ENCODE peak calls at places on chromosomes 5 and 9, in six cellular contexts. L, Y, X, D, K and O are unnamed samples. For H3K4me1, the result is how much of the 10 kb centered on the place peaks cover.

GRCh38 chr9:12511726-12512125 is 181.5 kb upstream of the TYRP1 start:
- DNase-seq in L (no peak), Y (no peak), X (no peak), D (no peak), K (no peak), O (no peak)

GRCh38 chr9:79155308-79155707 is 416.5 kb upstream of the TLE4 start:
- DNase-seq in L (no peak), Y (no peak), X (no peak), D (peak), K (no peak), O (no peak)

GRCh38 chr5:130747556-130747955 is 417.5 kb downstream of the HINT1 start:
- DNase-seq in L (no peak), Y (no peak), X (no peak), D (no peak), K (no peak), O (no peak)

GRCh38 chr5:73764586-73764985 is 138.6 kb downstream of the ARHGEF28 start:
- DNase-seq in L (no peak), Y (peak), X (no peak), D (no peak), K (no peak), O (no peak)

GRCh38 chr5:133840168-133840567 is 128.3 kb downstream of the C5orf15 start:
- DNase-seq in L (no peak), Y (no peak), X (no peak), D (no peak), K (no peak), O (no peak)

GRCh38 chr5:169006878-169007790 is 293.8 kb downstream of the SLIT3 start:
- DNase-seq in L (no peak), Y (no peak), X (no peak), D (peak), K (no peak), O (no peak)

GRCh38 chr5:54518146-54519082 is 855 bp downstream of the SNX18 start:
- DNase-seq in L (no peak), Y (peak), X (peak), D (peak), K (peak), O (peak)

GRCh38 chr9:136373300-136374182 is at the start of gene CARD9:
- DNase-seq in L (no peak), Y (no peak), X (peak), D (no peak), K (no peak), O (peak)

GRCh38 chr9:130348341-130348740 is 82.8 kb downstream of the HMCN2 start:
- DNase-seq in L (no peak), Y (no peak), X (no peak), D (no peak), K (no peak), O (peak)

GRCh38 chr5:20266068-20266467 is 278.1 kb upstream of the CDH18 start:
- DNase-seq in L (no peak), Y (no peak), X (no peak), D (no peak), K (no peak), O (no peak)

GRCh38 chr5:151492729-151493128 is 45.3 kb downstream of the SLC36A1 start:
- DNase-seq in L (no peak), Y (peak), X (peak), D (peak), K (no peak), O (no peak)

GRCh38 chr5:7000316-7000715 is 287.1 kb downstream of the TENT4A start:
- DNase-seq in L (no peak), Y (no peak), X (no peak), D (no peak), K (no peak), O (no peak)

GRCh38 chr5:83827111-83827541 is 106.5 kb upstream of the HAPLN1 start:
- DNase-seq in L (no peak), Y (peak), X (no peak), D (no peak), K (no peak), O (no peak)

GRCh38 chr5:137192293-137192743 is 306.8 kb downstream of the SPOCK1 start:
- DNase-seq in L (no peak), Y (peak), X (peak), D (no peak), K (no peak), O (no peak)

GRCh38 chr5:107217721-107218130 is 453.0 kb downstream of the EFNA5 start:
- DNase-seq in L (no peak), Y (no peak), X (no peak), D (no peak), K (no peak), O (no peak)

GRCh38 chr5:83509535-83509934 is 38.0 kb downstream of the VCAN start:
- DNase-seq in L (no peak), Y (peak), X (no peak), D (peak), K (no peak), O (peak)

GRCh38 chr9:84670106-84670800 is 724 bp downstream of the NTRK2 start:
- DNase-seq in L (no peak), Y (no peak), X (no peak), D (peak), K (no peak), O (no peak)

GRCh38 chr9:93064392-93065124 is 6.1 kb downstream of the SUSD3 start:
- DNase-seq in L (peak), Y (no peak), X (no peak), D (peak), K (peak), O (no peak)

GRCh38 chr5:76402251-76402879 is 720 bp upstream of the IQGAP2 start:
- DNase-seq in L (peak), Y (no peak), X (peak), D (peak), K (peak), O (peak)

GRCh38 chr9:90165281-90165680 is 477.3 kb downstream of the DIRAS2 start:
- DNase-seq in L (no peak), Y (no peak), X (no peak), D (no peak), K (peak), O (no peak)

DNA sequence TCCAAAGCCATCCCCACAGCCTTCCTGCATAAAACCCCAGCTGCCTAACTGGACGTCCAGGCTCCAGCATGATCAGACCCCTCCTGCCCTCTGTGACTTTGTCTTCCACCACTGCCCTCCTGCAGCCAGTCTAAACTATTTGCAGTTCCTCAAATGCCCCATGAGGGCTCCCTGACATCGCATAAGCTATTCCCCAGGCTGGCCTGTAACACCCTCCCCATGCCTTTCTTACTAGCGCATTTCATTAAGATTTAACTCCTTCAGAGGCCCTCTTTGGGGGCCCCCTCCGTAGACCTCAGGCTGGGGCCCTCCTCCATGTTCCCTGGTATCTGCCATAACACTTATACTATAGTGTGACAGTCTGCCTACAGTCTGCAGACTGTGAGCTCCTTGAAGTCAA is 15.5 kb upstream of the SMIM23 start:
- DNase-seq in L (no peak), Y (no peak), X (no peak), D (peak), K (no peak), O (no peak)
- H3K27ac ChIP-seq in L (no peak), Y (no peak), X (no peak), D (no peak), K (no peak), O (no peak)

GRCh38 chr5:150022163-150022540 is 21.6 kb downstream of the HMGXB3 start:
- DNase-seq in L (no peak), Y (peak), X (peak), D (no peak), K (no peak), O (no peak)
- H3K4me1 ChIP-seq in L (under half), Y (under half), X (under half), D (under half), K (under half), O (under half)

GRCh38 chr9:134436926-134437325 is 110.7 kb downstream of the RXRA start:
- DNase-seq in L (no peak), Y (no peak), X (peak), D (no peak), K (no peak), O (no peak)
- H3K27ac ChIP-seq in L (no peak), Y (no peak), X (no peak), D (no peak), K (no peak), O (peak)

GRCh38 chr9:76703270-76703669 is 61.0 kb upstream of the PCA3 start:
- DNase-seq in L (no peak), Y (no peak), X (no peak), D (no peak), K (no peak), O (no peak)
- H3K4me1 ChIP-seq in L (under half), Y (under half), X (under half), D (under half), K (under half), O (under half)

GRCh38 chr5:153362026-153362425 is 128.4 kb upstream of the GRIA1 start:
- DNase-seq in L (no peak), Y (no peak), X (no peak), D (no peak), K (no peak), O (no peak)
- H3K27ac ChIP-seq in L (no peak), Y (no peak), X (no peak), D (no peak), K (no peak), O (no peak)

DNA sequence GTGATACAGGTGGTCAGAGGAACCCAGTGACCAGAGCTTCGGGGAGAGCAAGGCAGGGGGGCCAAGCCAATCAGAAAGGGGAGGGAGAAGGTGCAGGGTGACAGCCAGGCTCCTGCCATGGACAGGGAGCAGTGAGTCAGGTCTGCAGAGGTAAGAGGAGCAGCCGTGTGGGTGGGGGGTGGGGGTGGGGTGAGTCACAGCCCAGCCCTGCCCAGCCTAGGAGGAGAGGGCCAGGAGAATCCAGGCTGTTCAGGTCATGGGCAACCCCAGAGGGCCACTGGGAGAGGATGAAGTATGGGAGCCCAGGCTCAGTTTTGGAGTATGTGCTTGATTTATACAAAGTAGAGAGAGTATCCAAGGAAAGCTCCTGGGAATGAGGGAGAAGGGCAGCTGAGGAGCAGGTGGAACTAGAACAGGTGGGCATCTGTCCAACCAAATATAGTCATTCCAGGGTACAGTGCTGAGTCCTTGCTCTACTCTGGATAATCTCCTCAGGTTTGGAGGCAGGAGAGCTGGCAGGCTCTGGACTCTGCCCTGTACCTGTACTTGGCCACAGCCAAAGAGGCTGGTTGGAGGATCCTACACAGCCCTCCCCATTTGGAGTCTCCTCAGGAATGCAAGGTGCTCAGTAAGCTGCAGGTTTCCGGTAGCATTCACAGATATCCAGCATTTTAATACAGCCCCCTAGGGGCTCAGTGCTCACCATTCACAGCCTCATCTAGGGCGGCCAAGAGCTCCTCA is 1.6 kb downstream of the HBEGF start:
- DNase-seq in L (no peak), Y (peak), X (peak), D (peak), K (peak), O (no peak)
- H3K4me1 ChIP-seq in L (under half), Y (under half), X (under half), D (under half), K (under half), O (half or more)

DNA sequence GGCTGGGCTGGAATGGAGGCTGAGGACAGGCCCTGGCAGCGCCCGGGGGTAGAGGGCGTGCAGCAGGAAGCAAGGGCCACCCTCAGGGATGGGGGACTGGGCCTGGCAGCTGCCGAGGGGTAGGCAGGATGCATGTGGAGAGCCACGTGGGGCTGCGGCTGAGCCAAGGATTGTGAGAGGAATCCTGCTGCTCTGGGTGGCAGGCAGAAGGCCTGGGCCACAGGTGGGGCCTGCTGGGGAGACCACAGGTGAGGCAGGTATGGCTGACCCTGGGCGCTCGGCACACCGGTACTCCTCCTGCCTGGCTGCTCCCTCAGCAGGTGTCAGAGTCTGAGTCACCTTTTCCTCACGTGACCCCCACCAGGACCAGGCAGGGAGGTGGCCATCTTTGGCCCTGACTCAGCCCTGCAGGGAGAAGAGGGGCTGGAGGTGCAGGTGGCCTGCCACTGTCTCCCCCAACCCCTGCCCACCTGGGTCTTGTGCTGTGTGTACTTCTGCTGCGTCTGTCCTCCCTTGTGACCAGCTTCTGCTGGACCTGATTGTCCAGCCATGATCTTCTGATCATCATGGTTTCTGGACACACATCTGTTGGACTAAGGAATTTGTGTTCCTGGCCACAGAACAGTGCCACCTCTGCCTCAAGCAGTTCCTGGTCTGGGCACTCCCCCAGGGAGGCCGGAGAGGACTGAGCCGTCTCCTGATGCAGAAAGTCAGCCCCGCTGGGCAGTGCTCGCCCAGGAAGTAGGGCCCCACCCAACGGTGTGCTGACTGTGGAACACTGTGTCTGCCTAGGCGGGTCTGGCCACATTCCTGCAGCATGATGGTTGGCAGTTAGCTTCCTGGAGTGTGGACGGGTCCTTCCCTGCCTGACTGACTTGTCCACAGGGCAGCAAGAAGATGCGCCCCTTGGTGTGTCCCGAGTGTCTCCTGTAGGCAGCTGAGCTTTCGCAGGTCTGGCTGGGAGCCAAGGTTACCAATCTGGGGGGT is 6.4 kb downstream of the ARRDC1 start:
- DNase-seq in L (peak), Y (peak), X (peak), D (peak), K (peak), O (peak)
- H3K27ac ChIP-seq in L (no peak), Y (peak), X (no peak), D (no peak), K (peak), O (peak)

GRCh38 chr5:72244862-72245371 is 75.1 kb downstream of the MRPS27 start:
- DNase-seq in L (no peak), Y (peak), X (peak), D (peak), K (no peak), O (no peak)
- H3K4me1 ChIP-seq in L (under half), Y (under half), X (under half), D (under half), K (under half), O (under half)

DNA sequence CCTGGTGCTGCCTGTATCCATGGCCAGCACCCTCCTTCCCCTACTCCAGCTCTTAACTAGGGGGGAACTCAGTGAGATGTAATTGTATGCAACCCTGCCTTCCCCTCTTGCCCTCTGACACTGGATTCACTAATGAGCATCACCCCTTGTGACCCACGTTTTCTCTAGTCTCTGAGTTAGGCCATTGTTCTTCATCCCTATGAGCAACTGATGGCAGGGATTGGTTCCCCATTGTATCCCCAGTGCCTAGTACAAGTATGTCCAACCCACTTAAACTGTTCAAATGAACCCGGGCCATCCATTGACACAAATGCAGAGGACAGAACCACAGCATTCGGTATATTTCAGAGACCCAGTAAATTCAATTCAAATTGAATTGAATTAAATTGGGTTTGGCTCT is 77.6 kb upstream of the ASTN2 start:
- DNase-seq in L (no peak), Y (no peak), X (no peak), D (no peak), K (no peak), O (no peak)
- H3K27ac ChIP-seq in L (no peak), Y (no peak), X (no peak), D (no peak), K (no peak), O (no peak)

DNA sequence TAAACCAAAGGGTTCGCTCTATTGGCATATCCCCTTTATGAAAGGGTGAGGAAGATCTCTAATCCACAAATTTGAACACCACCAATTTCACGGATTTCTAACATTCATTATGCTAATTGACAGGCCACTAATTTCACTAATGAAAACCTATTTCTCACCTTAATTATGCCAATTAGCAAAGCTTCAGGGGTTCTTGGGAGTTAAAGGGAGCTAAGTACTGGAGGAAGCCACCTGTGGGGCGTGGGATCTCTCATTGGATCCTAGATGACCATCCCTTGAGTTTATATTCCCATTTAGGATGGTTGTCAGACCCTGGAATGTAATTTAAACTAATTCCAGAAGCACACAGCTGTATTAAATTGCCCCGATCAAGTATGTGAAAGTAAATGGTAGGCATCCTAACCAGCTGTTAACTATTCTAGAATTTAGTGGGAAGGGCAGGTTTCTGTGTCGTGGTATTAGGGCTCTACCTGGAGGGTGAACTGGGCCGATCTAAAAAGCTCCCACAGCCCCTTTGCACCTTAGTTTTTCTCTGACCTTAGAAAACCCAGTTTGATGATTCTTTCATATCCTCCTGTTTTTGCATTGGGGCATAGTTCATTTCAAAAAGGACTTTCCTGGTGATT is 77.1 kb downstream of the C9orf152 start:
- DNase-seq in L (no peak), Y (no peak), X (no peak), D (peak), K (no peak), O (no peak)
- H3K4me1 ChIP-seq in L (under half), Y (under half), X (under half), D (under half), K (under half), O (under half)